ENCODE peak calls at places on chromosomes 11 and 22, in eight cellular contexts. V, T, F, L, N, S, E and B are unnamed samples.

GRCh38 chr11:110428956-110429613 is 663 bp upstream of the FDX1 start:
- DNase-seq in V (no peak), T (no peak), F (no peak), L (peak; percentile 41), N (no peak), S (no peak), E (no peak), B (no peak)

GRCh38 chr11:75302346-75302745 is 49.1 kb downstream of the ARRB1 start:
- DNase-seq in V (peak; percentile 51), T (no peak), F (no peak), L (no peak), N (no peak), S (no peak), E (no peak), B (no peak)

GRCh38 chr11:94376841-94377240 is 24.4 kb downstream of the GPR83 start:
- DNase-seq in V (no peak), T (no peak), F (no peak), L (no peak), N (no peak), S (no peak), E (no peak), B (no peak)

GRCh38 chr11:2587132-2587930 is 112.5 kb downstream of the KCNQ1OT1 start:
- DNase-seq in V (peak; percentile 14), T (no peak), F (no peak), L (no peak), N (peak; percentile 3), S (no peak), E (no peak), B (no peak)

GRCh38 chr22:23709107-23709506 is 18.3 kb downstream of the RGL4 start:
- DNase-seq in V (no peak), T (no peak), F (no peak), L (no peak), N (no peak), S (peak; percentile 63), E (no peak), B (no peak)

GRCh38 chr11:2247496-2247895 is 22.9 kb downstream of the ASCL2 start:
- DNase-seq in V (peak; percentile 63), T (no peak), F (no peak), L (no peak), N (no peak), S (no peak), E (no peak), B (no peak)

GRCh38 chr11:11432621-11433319 is 79.7 kb upstream of the CSNK2A3 start:
- DNase-seq in V (no peak), T (peak; percentile 75), F (no peak), L (no peak), N (no peak), S (no peak), E (no peak), B (no peak)

GRCh38 chr11:93131709-93132108 is 66.1 kb downstream of the SLC36A4 start:
- DNase-seq in V (no peak), T (peak; percentile 8), F (no peak), L (peak; percentile 11), N (no peak), S (no peak), E (peak; percentile 57), B (peak; percentile 62)

GRCh38 chr11:32034680-32035079 is 56.2 kb upstream of the RCN1 start:
- DNase-seq in V (no peak), T (no peak), F (no peak), L (no peak), N (no peak), S (peak; percentile 85), E (no peak), B (no peak)

GRCh38 chr11:134126197-134126822 is 57.4 kb downstream of the JAM3 start:
- DNase-seq in V (peak; percentile 50), T (peak; percentile 20), F (no peak), L (no peak), N (peak; percentile 26), S (peak; percentile 96), E (no peak), B (peak; percentile 28)

GRCh38 chr22:46044718-46045458 is 67.9 kb upstream of the WNT7B start:
- DNase-seq in V (no peak), T (no peak), F (no peak), L (no peak), N (peak; percentile 57), S (no peak), E (peak; percentile 41), B (peak; percentile 76)

GRCh38 chr11:76602431-76602861 is 68.1 kb downstream of the LRRC32 start:
- DNase-seq in V (peak; percentile 86), T (no peak), F (no peak), L (no peak), N (peak; percentile 59), S (peak; percentile 59), E (no peak), B (no peak)

GRCh38 chr11:95088946-95089619 is 563 bp upstream of the ENDOD1 start:
- DNase-seq in V (no peak), T (no peak), F (no peak), L (no peak), N (no peak), S (peak; percentile 32), E (no peak), B (peak; percentile 21)

GRCh38 chr11:34308821-34309585 is 48.8 kb downstream of the ABTB2 start:
- DNase-seq in V (no peak), T (no peak), F (no peak), L (no peak), N (peak; percentile 57), S (peak; percentile 88), E (no peak), B (no peak)

GRCh38 chr11:18699269-18699596 is 654 bp downstream of the TMEM86A start:
- DNase-seq in V (peak; percentile 30), T (no peak), F (no peak), L (no peak), N (no peak), S (peak; percentile 42), E (no peak), B (no peak)

GRCh38 chr11:5665051-5665450 is 19.8 kb downstream of the TRIM5 start:
- DNase-seq in V (no peak), T (no peak), F (no peak), L (no peak), N (no peak), S (no peak), E (no peak), B (no peak)

GRCh38 chr11:91421586-91421985 is 803.0 kb upstream of the FAT3 start:
- DNase-seq in V (no peak), T (no peak), F (no peak), L (no peak), N (no peak), S (no peak), E (no peak), B (no peak)

GRCh38 chr11:72411623-72412532 is 22.5 kb downstream of the CLPB start:
- DNase-seq in V (peak; percentile 85), T (no peak), F (no peak), L (peak; percentile 66), N (no peak), S (no peak), E (peak; percentile 38), B (no peak)
- TF ChIP-seq EZH2phosphoT487 in V (no peak), T (no peak), F (no peak), L (no peak), N (no peak), S (no peak), E (no peak), B (no peak)

GRCh38 chr22:50017701-50018224 is 5.2 kb upstream of the IL17REL start:
- DNase-seq in V (no peak), T (no peak), F (no peak), L (no peak), N (no peak), S (no peak), E (no peak), B (no peak)

GRCh38 chr22:50020606-50021005 is 8.0 kb upstream of the IL17REL start:
- DNase-seq in V (no peak), T (no peak), F (no peak), L (no peak), N (no peak), S (no peak), E (no peak), B (no peak)

GRCh38 chr22:50018608-50019291 is 6.2 kb upstream of the IL17REL start:
- DNase-seq in V (no peak), T (no peak), F (no peak), L (no peak), N (no peak), S (no peak), E (no peak), B (no peak)

GRCh38 chr22:50016988-50017700 is 4.6 kb upstream of the IL17REL start:
- DNase-seq in V (peak; percentile 27), T (no peak), F (no peak), L (no peak), N (peak; percentile 5), S (no peak), E (peak; percentile 1), B (no peak)

DNA sequence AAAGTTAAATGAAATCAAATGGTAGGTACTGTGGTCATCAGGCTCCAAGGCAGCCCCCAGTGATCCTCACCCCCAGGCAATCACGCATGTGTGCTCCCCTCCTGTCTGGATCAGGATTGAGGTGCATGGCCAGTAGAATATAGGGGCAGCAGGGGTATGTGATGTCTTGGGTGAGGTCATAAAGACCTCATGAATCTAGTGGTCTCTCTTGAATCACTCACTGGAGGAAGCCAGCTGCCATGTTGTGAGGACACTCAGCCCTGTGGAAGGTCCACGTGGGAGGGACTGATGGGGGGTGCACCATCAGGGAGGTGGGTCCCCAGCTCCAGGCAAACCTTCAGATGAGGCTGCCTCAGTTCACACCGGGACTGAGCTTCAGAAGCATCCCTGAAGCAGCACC is 6.8 kb upstream of the IL17REL start:
- DNase-seq in V (no peak), T (no peak), F (no peak), L (no peak), N (no peak), S (no peak), E (no peak), B (no peak)
- TF ChIP-seq EZH2phosphoT487 in V (no peak), T (no peak), F (no peak), L (no peak), N (no peak), S (no peak), E (no peak), B (no peak)

GRCh38 chr22:44145544-44145943 is 35.2 kb upstream of the PARVG start:
- DNase-seq in V (no peak), T (no peak), F (no peak), L (no peak), N (no peak), S (no peak), E (no peak), B (no peak)
- TF ChIP-seq EZH2phosphoT487 in V (no peak), T (no peak), F (no peak), L (no peak), N (no peak), S (no peak), E (no peak), B (no peak)

GRCh38 chr11:65609236-65609635 is 4.8 kb downstream of the MAP3K11 start:
- DNase-seq in V (no peak), T (no peak), F (no peak), L (no peak), N (no peak), S (peak; percentile 46), E (no peak), B (no peak)

GRCh38 chr11:65609711-65610110 is 4.3 kb downstream of the MAP3K11 start:
- DNase-seq in V (no peak), T (no peak), F (no peak), L (no peak), N (no peak), S (no peak), E (no peak), B (no peak)

GRCh38 chr11:65612691-65613090 is 1.3 kb downstream of the MAP3K11 start:
- DNase-seq in V (no peak), T (no peak), F (no peak), L (no peak), N (no peak), S (no peak), E (no peak), B (no peak)

GRCh38 chr11:65611758-65612603 is 2.0 kb downstream of the MAP3K11 start:
- DNase-seq in V (no peak), T (no peak), F (no peak), L (no peak), N (no peak), S (peak; percentile 33), E (no peak), B (no peak)

GRCh38 chr11:65611028-65611757 is 2.8 kb downstream of the MAP3K11 start:
- DNase-seq in V (no peak), T (no peak), F (no peak), L (no peak), N (no peak), S (no peak), E (no peak), B (peak; percentile 56)
- TF ChIP-seq EZH2phosphoT487 in V (no peak), T (no peak), F (no peak), L (no peak), N (no peak), S (no peak), E (no peak), B (no peak)